ENCODE peak calls at places on chromosomes 16 and 17, in seven cellular contexts. U is SHP77, Q is nucleus accumbens, P is stromal cell of bone marrow, M is ascending aorta, S is T-cell, I is EH. C is an unnamed sample.

GRCh38 chr17:27320222-27320560 is 26.3 kb downstream of the WSB1 start:
- DNase-seq in Q (no peak), S (no peak), M (no peak), P (no peak), U (no peak), I (no peak), C (no peak)

GRCh38 chr17:16948587-16949376 is 23.1 kb downstream of the TNFRSF13B start:
- DNase-seq in U (no peak), I (no peak), M (no peak), S (no peak), P (no peak), Q (no peak), C (no peak)

GRCh38 chr17:82416771-82417170 is 1.4 kb upstream of the HEXD start:
- DNase-seq in S (no peak), M (no peak), P (no peak), U (peak), Q (no peak), I (no peak), C (no peak)

GRCh38 chr16:82761858-82762257 is 135.1 kb downstream of the CDH13 start:
- DNase-seq in Q (no peak), U (no peak), S (no peak), M (no peak), I (peak), P (no peak), C (peak)

GRCh38 chr17:63445571-63446217 is 412 bp downstream of the CYB561 start:
- DNase-seq in S (peak), P (no peak), U (peak), M (no peak), I (peak), Q (no peak), C (peak)

GRCh38 chr16:82713778-82714177 is 87.0 kb downstream of the CDH13 start:
- DNase-seq in U (no peak), S (no peak), P (no peak), M (no peak), I (no peak), Q (no peak), C (no peak)

GRCh38 chr16:24009955-24010354 is 174.2 kb downstream of the PRKCB start:
- DNase-seq in M (no peak), S (no peak), I (no peak), Q (no peak), P (no peak), U (no peak), C (no peak)

GRCh38 chr16:89864421-89864820 is 9.0 kb upstream of the TCF25 start:
- DNase-seq in M (no peak), I (peak), P (no peak), Q (no peak), S (no peak), U (no peak), C (no peak)

GRCh38 chr17:82110298-82110697 is 12.3 kb upstream of the FASN start:
- DNase-seq in P (no peak), S (no peak), M (no peak), I (no peak), U (no peak), Q (no peak), C (no peak)

GRCh38 chr17:83124871-83125514 is 45.6 kb downstream of the METRNL start:
- DNase-seq in U (no peak), I (no peak), P (no peak), Q (no peak), S (peak), M (peak), C (no peak)

GRCh38 chr16:24253192-24253591 is 2.9 kb upstream of the CACNG3 start:
- DNase-seq in S (no peak), Q (peak), U (peak), M (no peak), I (peak), P (no peak), C (peak)

GRCh38 chr16:4324479-4324868 is 8.6 kb downstream of the GLIS2 start:
- DNase-seq in Q (no peak), P (no peak), U (no peak), M (no peak), S (no peak), I (no peak), C (no peak)

GRCh38 chr16:69064789-69065313 is 40.6 kb upstream of the HAS3 start:
- DNase-seq in S (no peak), M (no peak), I (peak), P (no peak), Q (peak), U (no peak), C (no peak)

GRCh38 chr17:16215002-16215272 is 397 bp downstream of the NCOR1 start:
- DNase-seq in S (peak), M (peak), P (no peak), Q (peak), I (peak), U (peak), C (peak)